ENCODE peak calls at places on chromosome 5, in ten cellular contexts. One of them, this sample, is unnamed.

GRCh38 chr5:132446621-132447020 is 44.0 kb downstream of the IRF1 start:
- DNase-seq in psoas muscle: peak; percentile 77
- DNase-seq in colonic mucosa: peak; percentile 71
- DNase-seq in HFF-Myc: no peak
- DNase-seq in CD8-positive, alpha-beta T cell: no peak
- DNase-seq in astrocyte of the cerebellum: peak; percentile 83
- DNase-seq in A549: no peak
- DNase-seq in brain microvascular endothelial cell: no peak
- DNase-seq in Panc1: no peak
- DNase-seq in GM23248: peak; percentile 89
- DNase-seq in this sample: no peak

GRCh38 chr5:109944461-109944860 is 254.7 kb downstream of the MAN2A1 start:
- DNase-seq in psoas muscle: no peak
- DNase-seq in colonic mucosa: no peak
- DNase-seq in HFF-Myc: no peak
- DNase-seq in CD8-positive, alpha-beta T cell: no peak
- DNase-seq in astrocyte of the cerebellum: no peak
- DNase-seq in A549: no peak
- DNase-seq in brain microvascular endothelial cell: no peak
- DNase-seq in Panc1: no peak
- DNase-seq in GM23248: no peak
- DNase-seq in this sample: no peak

GRCh38 chr5:79236364-79236969 is 536 bp downstream of the JMY start:
- DNase-seq in psoas muscle: no peak
- DNase-seq in colonic mucosa: peak; percentile 32
- DNase-seq in HFF-Myc: no peak
- DNase-seq in CD8-positive, alpha-beta T cell: peak; percentile 32
- DNase-seq in astrocyte of the cerebellum: no peak
- DNase-seq in A549: peak; percentile 21
- DNase-seq in brain microvascular endothelial cell: no peak
- DNase-seq in Panc1: no peak
- DNase-seq in GM23248: peak; percentile 68
- DNase-seq in this sample: no peak

GRCh38 chr5:8508196-8508595 is 639.2 kb downstream of the MTRR start:
- DNase-seq in psoas muscle: no peak
- DNase-seq in colonic mucosa: no peak
- DNase-seq in HFF-Myc: no peak
- DNase-seq in CD8-positive, alpha-beta T cell: no peak
- DNase-seq in astrocyte of the cerebellum: no peak
- DNase-seq in A549: no peak
- DNase-seq in brain microvascular endothelial cell: peak; percentile 11
- DNase-seq in Panc1: no peak
- DNase-seq in GM23248: peak; percentile 31
- DNase-seq in this sample: peak; percentile 65

GRCh38 chr5:78649220-78649700 is 688 bp upstream of the LHFPL2 start:
- DNase-seq in psoas muscle: no peak
- DNase-seq in colonic mucosa: peak; percentile 50
- DNase-seq in HFF-Myc: no peak
- DNase-seq in CD8-positive, alpha-beta T cell: no peak
- DNase-seq in astrocyte of the cerebellum: no peak
- DNase-seq in A549: peak; percentile 49
- DNase-seq in brain microvascular endothelial cell: peak; percentile 37
- DNase-seq in Panc1: no peak
- DNase-seq in GM23248: peak; percentile 45
- DNase-seq in this sample: no peak

GRCh38 chr5:109898547-109899544 is 209.1 kb downstream of the MAN2A1 start:
- DNase-seq in psoas muscle: no peak
- DNase-seq in colonic mucosa: no peak
- DNase-seq in HFF-Myc: no peak
- DNase-seq in CD8-positive, alpha-beta T cell: no peak
- DNase-seq in astrocyte of the cerebellum: no peak
- DNase-seq in A549: no peak
- DNase-seq in brain microvascular endothelial cell: no peak
- DNase-seq in Panc1: no peak
- DNase-seq in GM23248: peak; percentile 31
- DNase-seq in this sample: no peak

GRCh38 chr5:96687812-96688453 is 25.8 kb downstream of the CAST start:
- DNase-seq in psoas muscle: no peak
- DNase-seq in colonic mucosa: no peak
- DNase-seq in HFF-Myc: no peak
- DNase-seq in CD8-positive, alpha-beta T cell: no peak
- DNase-seq in astrocyte of the cerebellum: peak; percentile 56
- DNase-seq in A549: peak; percentile 79
- DNase-seq in brain microvascular endothelial cell: peak; percentile 45
- DNase-seq in Panc1: no peak
- DNase-seq in GM23248: peak; percentile 62
- DNase-seq in this sample: no peak

GRCh38 chr5:71666321-71666720 is 52.8 kb upstream of the CARTPT start:
- DNase-seq in psoas muscle: no peak
- DNase-seq in colonic mucosa: no peak
- DNase-seq in HFF-Myc: no peak
- DNase-seq in CD8-positive, alpha-beta T cell: no peak
- DNase-seq in astrocyte of the cerebellum: no peak
- DNase-seq in A549: no peak
- DNase-seq in brain microvascular endothelial cell: no peak
- DNase-seq in Panc1: no peak
- DNase-seq in GM23248: no peak
- DNase-seq in this sample: no peak

GRCh38 chr5:131109540-131110255 is 55.4 kb downstream of the HINT1 start:
- DNase-seq in psoas muscle: no peak
- DNase-seq in colonic mucosa: peak; percentile 38
- DNase-seq in HFF-Myc: no peak
- DNase-seq in CD8-positive, alpha-beta T cell: no peak
- DNase-seq in astrocyte of the cerebellum: peak; percentile 16
- DNase-seq in A549: peak; percentile 46
- DNase-seq in brain microvascular endothelial cell: peak; percentile 45
- DNase-seq in Panc1: peak; percentile 17
- DNase-seq in GM23248: peak; percentile 62
- DNase-seq in this sample: peak; percentile 2

GRCh38 chr5:140128376-140128775 is 2.6 kb downstream of the IGIP start:
- DNase-seq in psoas muscle: no peak
- DNase-seq in colonic mucosa: no peak
- DNase-seq in HFF-Myc: no peak
- DNase-seq in CD8-positive, alpha-beta T cell: no peak
- DNase-seq in astrocyte of the cerebellum: no peak
- DNase-seq in A549: no peak
- DNase-seq in brain microvascular endothelial cell: no peak
- DNase-seq in Panc1: no peak
- DNase-seq in GM23248: no peak
- DNase-seq in this sample: no peak

GRCh38 chr5:117095803-117096332 is 521.2 kb upstream of the SEMA6A start:
- DNase-seq in psoas muscle: no peak
- DNase-seq in colonic mucosa: no peak
- DNase-seq in HFF-Myc: no peak
- DNase-seq in CD8-positive, alpha-beta T cell: no peak
- DNase-seq in astrocyte of the cerebellum: no peak
- DNase-seq in A549: no peak
- DNase-seq in brain microvascular endothelial cell: no peak
- DNase-seq in Panc1: no peak
- DNase-seq in GM23248: no peak
- DNase-seq in this sample: no peak

GRCh38 chr5:98816574-98817222 is 43.2 kb downstream of the RGMB start:
- DNase-seq in psoas muscle: no peak
- DNase-seq in colonic mucosa: peak; percentile 83
- DNase-seq in HFF-Myc: no peak
- DNase-seq in CD8-positive, alpha-beta T cell: no peak
- DNase-seq in astrocyte of the cerebellum: no peak
- DNase-seq in A549: no peak
- DNase-seq in brain microvascular endothelial cell: no peak
- DNase-seq in Panc1: no peak
- DNase-seq in GM23248: no peak
- DNase-seq in this sample: no peak

GRCh38 chr5:23013395-23013994 is 160.4 kb upstream of the CDH12 start:
- DNase-seq in psoas muscle: no peak
- DNase-seq in colonic mucosa: no peak
- DNase-seq in HFF-Myc: no peak
- DNase-seq in CD8-positive, alpha-beta T cell: no peak
- DNase-seq in astrocyte of the cerebellum: no peak
- DNase-seq in A549: no peak
- DNase-seq in brain microvascular endothelial cell: no peak
- DNase-seq in Panc1: no peak
- DNase-seq in GM23248: no peak
- DNase-seq in this sample: no peak

GRCh38 chr5:76337949-76338589 is 65.0 kb upstream of the IQGAP2 start:
- DNase-seq in psoas muscle: no peak
- DNase-seq in colonic mucosa: peak; percentile 77
- DNase-seq in HFF-Myc: peak; percentile 20
- DNase-seq in CD8-positive, alpha-beta T cell: peak; percentile 32
- DNase-seq in astrocyte of the cerebellum: peak; percentile 68
- DNase-seq in A549: peak; percentile 84
- DNase-seq in brain microvascular endothelial cell: peak; percentile 64
- DNase-seq in Panc1: peak; percentile 36
- DNase-seq in GM23248: peak; percentile 42
- DNase-seq in this sample: peak; percentile 4

GRCh38 chr5:89929173-89929572 is 480.4 kb downstream of the CETN3 start:
- DNase-seq in psoas muscle: no peak
- DNase-seq in colonic mucosa: no peak
- DNase-seq in HFF-Myc: no peak
- DNase-seq in CD8-positive, alpha-beta T cell: no peak
- DNase-seq in astrocyte of the cerebellum: no peak
- DNase-seq in A549: no peak
- DNase-seq in brain microvascular endothelial cell: no peak
- DNase-seq in Panc1: no peak
- DNase-seq in GM23248: no peak
- DNase-seq in this sample: no peak

GRCh38 chr5:168946363-168946762 is 354.6 kb downstream of the SLIT3 start:
- DNase-seq in psoas muscle: no peak
- DNase-seq in colonic mucosa: no peak
- DNase-seq in HFF-Myc: no peak
- DNase-seq in CD8-positive, alpha-beta T cell: no peak
- DNase-seq in astrocyte of the cerebellum: no peak
- DNase-seq in A549: no peak
- DNase-seq in brain microvascular endothelial cell: peak; percentile 2
- DNase-seq in Panc1: no peak
- DNase-seq in GM23248: peak; percentile 36
- DNase-seq in this sample: no peak

GRCh38 chr5:159772698-159773061 is 143.6 kb upstream of the ADRA1B start:
- DNase-seq in psoas muscle: no peak
- DNase-seq in colonic mucosa: no peak
- DNase-seq in HFF-Myc: no peak
- DNase-seq in CD8-positive, alpha-beta T cell: no peak
- DNase-seq in astrocyte of the cerebellum: no peak
- DNase-seq in A549: no peak
- DNase-seq in brain microvascular endothelial cell: no peak
- DNase-seq in Panc1: no peak
- DNase-seq in GM23248: no peak
- DNase-seq in this sample: no peak
- H3K4me3 ChIP-seq in psoas muscle: peak overlapping the region; percentile 58
- H3K4me3 ChIP-seq in colonic mucosa: no peak overlapping the region
- H3K4me3 ChIP-seq in HFF-Myc: peak overlapping the region; percentile 29
- H3K4me3 ChIP-seq in CD8-positive, alpha-beta T cell: no peak overlapping the region
- H3K4me3 ChIP-seq in astrocyte of the cerebellum: no peak overlapping the region
- H3K4me3 ChIP-seq in A549: peak overlapping the region; percentile 41
- H3K4me3 ChIP-seq in brain microvascular endothelial cell: no peak overlapping the region
- H3K4me3 ChIP-seq in Panc1: peak overlapping the region; percentile 57
- H3K4me3 ChIP-seq in GM23248: peak overlapping the region; percentile 67
- H3K4me3 ChIP-seq in this sample: peak overlapping the region; percentile 43

DNA sequence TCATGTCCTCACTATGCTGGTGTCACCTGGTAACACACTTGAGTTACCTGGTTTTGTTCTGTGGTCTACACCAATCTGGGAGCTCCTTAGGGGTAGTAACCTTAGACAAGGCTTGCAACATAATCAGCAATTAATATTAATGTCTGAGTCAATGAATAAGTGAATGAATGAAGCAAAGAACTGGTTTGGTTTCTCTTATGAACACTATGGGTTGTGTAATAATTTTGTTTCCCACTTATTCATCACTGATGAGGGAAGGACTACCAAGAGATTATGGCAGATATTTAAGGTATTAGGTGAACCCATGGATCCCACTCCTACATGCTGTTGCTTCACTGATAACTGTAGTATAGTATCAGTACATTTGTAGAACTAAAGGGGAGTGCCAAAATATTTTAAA is 116.0 kb downstream of the SLC12A2 start:
- DNase-seq in psoas muscle: no peak
- DNase-seq in colonic mucosa: no peak
- DNase-seq in HFF-Myc: no peak
- DNase-seq in CD8-positive, alpha-beta T cell: no peak
- DNase-seq in astrocyte of the cerebellum: no peak
- DNase-seq in A549: no peak
- DNase-seq in brain microvascular endothelial cell: no peak
- DNase-seq in Panc1: no peak
- DNase-seq in GM23248: no peak
- DNase-seq in this sample: no peak
- H3K4me3 ChIP-seq in psoas muscle: no peak overlapping the region
- H3K4me3 ChIP-seq in colonic mucosa: no peak overlapping the region
- H3K4me3 ChIP-seq in HFF-Myc: no peak overlapping the region
- H3K4me3 ChIP-seq in CD8-positive, alpha-beta T cell: no peak overlapping the region
- H3K4me3 ChIP-seq in astrocyte of the cerebellum: no peak overlapping the region
- H3K4me3 ChIP-seq in A549: no peak overlapping the region
- H3K4me3 ChIP-seq in brain microvascular endothelial cell: no peak overlapping the region
- H3K4me3 ChIP-seq in Panc1: no peak overlapping the region
- H3K4me3 ChIP-seq in GM23248: no peak overlapping the region
- H3K4me3 ChIP-seq in this sample: no peak overlapping the region

GRCh38 chr5:122600924-122601323 is 174.0 kb upstream of the SNX2 start:
- DNase-seq in psoas muscle: no peak
- DNase-seq in colonic mucosa: no peak
- DNase-seq in HFF-Myc: no peak
- DNase-seq in CD8-positive, alpha-beta T cell: no peak
- DNase-seq in astrocyte of the cerebellum: no peak
- DNase-seq in A549: no peak
- DNase-seq in brain microvascular endothelial cell: no peak
- DNase-seq in Panc1: no peak
- DNase-seq in GM23248: no peak
- DNase-seq in this sample: no peak
- H3K4me3 ChIP-seq in psoas muscle: no peak overlapping the region
- H3K4me3 ChIP-seq in colonic mucosa: no peak overlapping the region
- H3K4me3 ChIP-seq in HFF-Myc: no peak overlapping the region
- H3K4me3 ChIP-seq in CD8-positive, alpha-beta T cell: no peak overlapping the region
- H3K4me3 ChIP-seq in astrocyte of the cerebellum: no peak overlapping the region
- H3K4me3 ChIP-seq in A549: no peak overlapping the region
- H3K4me3 ChIP-seq in brain microvascular endothelial cell: no peak overlapping the region
- H3K4me3 ChIP-seq in Panc1: no peak overlapping the region
- H3K4me3 ChIP-seq in GM23248: no peak overlapping the region
- H3K4me3 ChIP-seq in this sample: no peak overlapping the region

GRCh38 chr5:81234801-81235200 is 1.7 kb downstream of the CKMT2 start:
- DNase-seq in psoas muscle: no peak
- DNase-seq in colonic mucosa: no peak
- DNase-seq in HFF-Myc: no peak
- DNase-seq in CD8-positive, alpha-beta T cell: no peak
- DNase-seq in astrocyte of the cerebellum: no peak
- DNase-seq in A549: no peak
- DNase-seq in brain microvascular endothelial cell: no peak
- DNase-seq in Panc1: no peak
- DNase-seq in GM23248: no peak
- DNase-seq in this sample: no peak
- H3K4me3 ChIP-seq in psoas muscle: peak overlapping the region; percentile 78
- H3K4me3 ChIP-seq in colonic mucosa: no peak overlapping the region
- H3K4me3 ChIP-seq in HFF-Myc: no peak overlapping the region
- H3K4me3 ChIP-seq in CD8-positive, alpha-beta T cell: no peak overlapping the region
- H3K4me3 ChIP-seq in astrocyte of the cerebellum: no peak overlapping the region
- H3K4me3 ChIP-seq in A549: no peak overlapping the region
- H3K4me3 ChIP-seq in brain microvascular endothelial cell: no peak overlapping the region
- H3K4me3 ChIP-seq in Panc1: no peak overlapping the region
- H3K4me3 ChIP-seq in GM23248: no peak overlapping the region
- H3K4me3 ChIP-seq in this sample: no peak overlapping the region

This sample was measured in skeletal muscle cell.